ENCODE peak calls at places on chromosomes 5 and 9, in seven cellular contexts. One of them, this sample, is unnamed. For H3K9me3, the result is how much of the 10 kb centered on the place peaks cover.

GRCh38 chr9:93860694-93861658 is 94.2 kb downstream of the BARX1 start:
- DNase-seq in cardiac muscle cell: no peak
- DNase-seq in transverse colon: no peak
- DNase-seq in heart left ventricle: no peak
- DNase-seq in body of pancreas: no peak
- DNase-seq in sigmoid colon: no peak
- DNase-seq in upper lobe of left lung: no peak
- DNase-seq in this sample: no peak

GRCh38 chr5:168786142-168786541 is 207.0 kb upstream of the PANK3 start:
- DNase-seq in sigmoid colon: no peak
- DNase-seq in cardiac muscle cell: no peak
- DNase-seq in upper lobe of left lung: no peak
- DNase-seq in body of pancreas: no peak
- DNase-seq in transverse colon: no peak
- DNase-seq in heart left ventricle: no peak
- DNase-seq in this sample: no peak

GRCh38 chr9:131807131-131807990 is 67.5 kb upstream of the RAPGEF1 start:
- DNase-seq in transverse colon: no peak
- DNase-seq in cardiac muscle cell: no peak
- DNase-seq in heart left ventricle: no peak
- DNase-seq in sigmoid colon: no peak
- DNase-seq in upper lobe of left lung: no peak
- DNase-seq in body of pancreas: no peak
- DNase-seq in this sample: no peak

GRCh38 chr5:109247943-109248342 is 161.8 kb downstream of the PJA2 start:
- DNase-seq in transverse colon: no peak
- DNase-seq in heart left ventricle: no peak
- DNase-seq in body of pancreas: no peak
- DNase-seq in cardiac muscle cell: no peak
- DNase-seq in upper lobe of left lung: no peak
- DNase-seq in sigmoid colon: no peak
- DNase-seq in this sample: no peak

GRCh38 chr5:73901045-73901444 is 275.0 kb downstream of the ARHGEF28 start:
- DNase-seq in cardiac muscle cell: peak
- DNase-seq in upper lobe of left lung: no peak
- DNase-seq in heart left ventricle: no peak
- DNase-seq in body of pancreas: no peak
- DNase-seq in sigmoid colon: no peak
- DNase-seq in transverse colon: peak
- DNase-seq in this sample: no peak

GRCh38 chr5:90529939-90530677 is 724 bp upstream of the LYSMD3 start:
- DNase-seq in transverse colon: peak
- DNase-seq in body of pancreas: peak
- DNase-seq in upper lobe of left lung: peak
- DNase-seq in sigmoid colon: peak
- DNase-seq in heart left ventricle: no peak
- DNase-seq in cardiac muscle cell: peak
- DNase-seq in this sample: peak

GRCh38 chr9:135820661-135821060 is 86.7 kb downstream of the CAMSAP1 start:
- DNase-seq in sigmoid colon: no peak
- DNase-seq in cardiac muscle cell: no peak
- DNase-seq in transverse colon: no peak
- DNase-seq in upper lobe of left lung: no peak
- DNase-seq in heart left ventricle: no peak
- DNase-seq in body of pancreas: no peak
- DNase-seq in this sample: no peak

GRCh38 chr9:75907329-75907728 is 16.9 kb downstream of the PCSK5 start:
- DNase-seq in cardiac muscle cell: peak
- DNase-seq in body of pancreas: no peak
- DNase-seq in sigmoid colon: no peak
- DNase-seq in transverse colon: no peak
- DNase-seq in heart left ventricle: no peak
- DNase-seq in upper lobe of left lung: no peak
- DNase-seq in this sample: no peak

GRCh38 chr5:135217669-135218485 is 181.2 kb downstream of the MACROH2A1 start:
- DNase-seq in upper lobe of left lung: no peak
- DNase-seq in transverse colon: no peak
- DNase-seq in cardiac muscle cell: no peak
- DNase-seq in body of pancreas: no peak
- DNase-seq in heart left ventricle: no peak
- DNase-seq in sigmoid colon: no peak
- DNase-seq in this sample: peak

GRCh38 chr5:128815201-128815600 is 150.1 kb upstream of the SLC27A6 start:
- DNase-seq in sigmoid colon: no peak
- DNase-seq in upper lobe of left lung: no peak
- DNase-seq in cardiac muscle cell: peak
- DNase-seq in body of pancreas: no peak
- DNase-seq in transverse colon: no peak
- DNase-seq in heart left ventricle: no peak
- DNase-seq in this sample: no peak

GRCh38 chr9:88947581-88948573 is 43.4 kb upstream of the S1PR3 start:
- DNase-seq in body of pancreas: no peak
- DNase-seq in cardiac muscle cell: peak
- DNase-seq in sigmoid colon: no peak
- DNase-seq in upper lobe of left lung: no peak
- DNase-seq in heart left ventricle: no peak
- DNase-seq in transverse colon: no peak
- DNase-seq in this sample: no peak

GRCh38 chr9:89750117-89750551 is 145.3 kb downstream of the GADD45G start:
- DNase-seq in cardiac muscle cell: peak
- DNase-seq in body of pancreas: no peak
- DNase-seq in transverse colon: no peak
- DNase-seq in heart left ventricle: peak
- DNase-seq in sigmoid colon: no peak
- DNase-seq in upper lobe of left lung: no peak
- DNase-seq in this sample: no peak

GRCh38 chr5:16933337-16933736 is 2.8 kb downstream of the MYO10 start:
- DNase-seq in sigmoid colon: no peak
- DNase-seq in upper lobe of left lung: no peak
- DNase-seq in cardiac muscle cell: no peak
- DNase-seq in body of pancreas: no peak
- DNase-seq in heart left ventricle: no peak
- DNase-seq in transverse colon: no peak
- DNase-seq in this sample: no peak

DNA sequence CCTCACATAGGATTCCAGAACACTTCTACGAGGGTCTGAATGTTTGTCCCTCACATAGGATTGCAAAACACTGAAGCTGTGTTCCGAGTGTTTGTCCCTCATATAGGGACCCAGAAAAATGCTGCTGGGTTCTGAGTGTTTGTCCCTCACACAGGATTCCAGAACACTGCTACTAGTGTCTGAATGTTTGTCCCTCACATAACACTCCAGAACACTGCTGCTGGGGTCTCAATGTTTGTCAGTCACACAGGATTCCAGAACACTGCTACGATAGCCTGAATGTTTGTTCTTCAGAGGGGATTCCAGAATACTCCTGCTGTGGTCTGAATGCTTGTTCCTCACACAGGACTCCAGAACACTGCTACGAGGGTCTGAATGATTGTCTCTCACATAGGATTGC is 218.7 kb downstream of the FOXD4L6 start:
- DNase-seq in cardiac muscle cell: no peak
- DNase-seq in body of pancreas: no peak
- DNase-seq in upper lobe of left lung: no peak
- DNase-seq in heart left ventricle: no peak
- DNase-seq in transverse colon: no peak
- DNase-seq in sigmoid colon: no peak
- DNase-seq in this sample: no peak
- H3K9me3 ChIP-seq in cardiac muscle cell: under half
- H3K9me3 ChIP-seq in body of pancreas: under half
- H3K9me3 ChIP-seq in upper lobe of left lung: half or more
- H3K9me3 ChIP-seq in heart left ventricle: under half
- H3K9me3 ChIP-seq in transverse colon: half or more
- H3K9me3 ChIP-seq in sigmoid colon: half or more
- H3K9me3 ChIP-seq in this sample: under half

GRCh38 chr5:72506150-72506549 is 1.1 kb downstream of the ZNF366 start:
- DNase-seq in body of pancreas: no peak
- DNase-seq in transverse colon: no peak
- DNase-seq in upper lobe of left lung: no peak
- DNase-seq in heart left ventricle: no peak
- DNase-seq in cardiac muscle cell: no peak
- DNase-seq in sigmoid colon: no peak
- DNase-seq in this sample: no peak
- H3K4me3 ChIP-seq in body of pancreas: no peak
- H3K4me3 ChIP-seq in transverse colon: no peak
- H3K4me3 ChIP-seq in upper lobe of left lung: peak
- H3K4me3 ChIP-seq in heart left ventricle: peak
- H3K4me3 ChIP-seq in cardiac muscle cell: no peak
- H3K4me3 ChIP-seq in sigmoid colon: no peak
- H3K4me3 ChIP-seq in this sample: no peak

DNA sequence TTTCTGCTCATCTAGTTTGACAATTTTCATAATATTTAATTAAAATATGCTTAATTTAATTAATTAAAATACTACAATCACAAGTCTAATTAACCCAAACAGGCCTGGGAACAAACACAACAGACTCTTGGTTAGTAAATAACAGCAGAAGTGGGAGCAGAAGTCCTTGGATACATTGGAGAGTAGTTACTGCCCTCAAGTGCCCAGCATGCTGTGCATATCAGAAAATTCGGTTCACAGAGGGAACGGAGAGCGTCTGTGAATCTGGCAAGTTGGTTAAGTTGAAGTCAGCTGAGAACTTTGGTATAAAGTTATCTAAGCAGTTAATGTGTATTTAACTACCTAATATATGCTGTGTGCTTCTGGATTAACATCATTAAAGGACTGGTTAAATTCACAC is 87.0 kb upstream of the ATG10 start:
- DNase-seq in upper lobe of left lung: no peak
- DNase-seq in heart left ventricle: no peak
- DNase-seq in body of pancreas: no peak
- DNase-seq in sigmoid colon: no peak
- DNase-seq in cardiac muscle cell: no peak
- DNase-seq in transverse colon: no peak
- DNase-seq in this sample: no peak
- TF ChIP-seq CTCF in upper lobe of left lung: no peak
- TF ChIP-seq CTCF in heart left ventricle: peak
- TF ChIP-seq CTCF in body of pancreas: peak
- TF ChIP-seq CTCF in sigmoid colon: no peak
- TF ChIP-seq CTCF in cardiac muscle cell: no peak
- TF ChIP-seq CTCF in transverse colon: no peak
- TF ChIP-seq CTCF in this sample: no peak

DNA sequence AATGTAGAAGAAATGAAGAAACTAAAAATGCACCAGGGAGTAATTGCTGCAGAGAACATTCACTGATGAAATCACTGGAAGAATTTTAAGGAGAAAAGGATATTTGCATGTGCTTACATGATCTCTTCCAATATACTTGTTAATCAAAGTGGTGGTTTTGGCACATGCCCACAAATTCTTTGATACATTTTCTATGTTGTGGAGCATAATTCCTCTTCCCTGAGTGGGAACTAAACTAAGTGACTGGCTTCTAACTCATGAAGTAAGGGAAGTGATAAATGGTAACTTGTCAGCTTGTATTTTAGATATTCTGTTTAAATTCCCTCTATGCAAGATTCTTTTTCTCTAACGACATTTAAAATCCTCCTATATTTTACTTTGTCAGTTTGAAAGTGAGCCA is 567.4 kb upstream of the ADAMTS16 start:
- DNase-seq in body of pancreas: no peak
- DNase-seq in transverse colon: no peak
- DNase-seq in sigmoid colon: no peak
- DNase-seq in cardiac muscle cell: no peak
- DNase-seq in heart left ventricle: no peak
- DNase-seq in upper lobe of left lung: no peak
- DNase-seq in this sample: no peak
- H3K9me3 ChIP-seq in body of pancreas: under half
- H3K9me3 ChIP-seq in transverse colon: under half
- H3K9me3 ChIP-seq in sigmoid colon: under half
- H3K9me3 ChIP-seq in cardiac muscle cell: under half
- H3K9me3 ChIP-seq in heart left ventricle: under half
- H3K9me3 ChIP-seq in upper lobe of left lung: under half
- H3K9me3 ChIP-seq in this sample: under half

GRCh38 chr5:1950096-1950707 is 67.5 kb upstream of the IRX4 start:
- DNase-seq in transverse colon: no peak
- DNase-seq in heart left ventricle: no peak
- DNase-seq in body of pancreas: no peak
- DNase-seq in sigmoid colon: no peak
- DNase-seq in upper lobe of left lung: no peak
- DNase-seq in cardiac muscle cell: no peak
- DNase-seq in this sample: no peak

GRCh38 chr5:1949253-1949652 is 66.5 kb upstream of the IRX4 start:
- DNase-seq in upper lobe of left lung: no peak
- DNase-seq in transverse colon: no peak
- DNase-seq in cardiac muscle cell: no peak
- DNase-seq in body of pancreas: no peak
- DNase-seq in heart left ventricle: no peak
- DNase-seq in sigmoid colon: no peak
- DNase-seq in this sample: no peak

GRCh38 chr5:1946776-1947175 is 64.1 kb upstream of the IRX4 start:
- DNase-seq in cardiac muscle cell: no peak
- DNase-seq in upper lobe of left lung: no peak
- DNase-seq in body of pancreas: no peak
- DNase-seq in heart left ventricle: peak
- DNase-seq in sigmoid colon: no peak
- DNase-seq in transverse colon: no peak
- DNase-seq in this sample: no peak

GRCh38 chr5:1948111-1948510 is 65.4 kb upstream of the IRX4 start:
- DNase-seq in upper lobe of left lung: no peak
- DNase-seq in body of pancreas: no peak
- DNase-seq in heart left ventricle: peak
- DNase-seq in cardiac muscle cell: no peak
- DNase-seq in sigmoid colon: no peak
- DNase-seq in transverse colon: no peak
- DNase-seq in this sample: no peak

DNA sequence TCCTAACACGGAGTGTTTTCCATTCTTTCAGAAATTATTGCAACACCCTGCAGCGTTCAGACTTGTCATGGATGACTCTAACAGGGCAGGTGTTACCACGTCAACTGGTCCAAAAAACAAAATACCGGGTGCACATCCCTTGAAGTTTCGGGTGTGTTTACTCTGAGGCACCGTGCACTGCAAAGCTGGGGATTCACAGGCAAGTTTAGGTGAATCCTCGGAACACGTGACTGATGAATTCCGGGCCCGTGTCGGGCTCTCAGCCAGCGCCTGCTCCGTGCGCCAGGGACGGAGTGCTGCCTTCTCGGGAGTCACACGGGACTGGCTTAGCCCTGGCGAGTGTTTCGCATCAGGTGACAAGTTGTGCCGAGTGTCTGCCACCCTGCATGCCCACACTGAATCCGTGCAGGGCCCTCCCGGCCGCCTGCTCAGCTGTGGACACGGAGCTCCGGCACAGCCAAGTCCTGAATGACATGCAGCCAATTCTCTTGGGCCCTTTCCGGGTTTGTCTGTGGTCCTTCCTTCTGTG is 66.0 kb upstream of the IRX4 start:
- DNase-seq in sigmoid colon: peak
- DNase-seq in cardiac muscle cell: no peak
- DNase-seq in transverse colon: no peak
- DNase-seq in upper lobe of left lung: no peak
- DNase-seq in body of pancreas: no peak
- DNase-seq in heart left ventricle: peak
- DNase-seq in this sample: no peak
- H3K4me3 ChIP-seq in sigmoid colon: peak
- H3K4me3 ChIP-seq in cardiac muscle cell: no peak
- H3K4me3 ChIP-seq in transverse colon: no peak
- H3K4me3 ChIP-seq in upper lobe of left lung: no peak
- H3K4me3 ChIP-seq in body of pancreas: no peak
- H3K4me3 ChIP-seq in heart left ventricle: peak
- H3K4me3 ChIP-seq in this sample: no peak

DNA sequence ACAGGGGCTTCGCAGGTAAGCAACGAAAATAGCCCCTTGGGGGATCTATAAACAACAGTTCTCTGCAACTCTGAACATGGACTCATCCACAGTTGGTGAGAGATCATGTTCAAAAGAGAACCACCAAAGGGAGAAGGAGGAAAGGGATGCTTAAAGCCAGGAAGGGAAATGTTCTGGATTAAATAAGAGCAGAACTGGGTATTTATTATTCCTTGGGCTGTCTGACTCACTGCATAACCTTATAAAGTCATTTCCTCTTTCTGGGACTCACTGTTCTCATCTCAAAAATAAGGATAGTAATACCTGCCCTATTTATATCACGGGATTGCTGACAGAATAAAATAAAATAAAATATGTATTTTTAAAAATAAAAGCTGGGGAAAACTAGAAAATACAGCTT is 11.2 kb upstream of the MARCHF3 start:
- DNase-seq in transverse colon: no peak
- DNase-seq in cardiac muscle cell: peak
- DNase-seq in heart left ventricle: no peak
- DNase-seq in upper lobe of left lung: no peak
- DNase-seq in body of pancreas: no peak
- DNase-seq in sigmoid colon: no peak
- DNase-seq in this sample: no peak
- TF ChIP-seq CTCF in transverse colon: no peak
- TF ChIP-seq CTCF in cardiac muscle cell: no peak
- TF ChIP-seq CTCF in heart left ventricle: no peak
- TF ChIP-seq CTCF in upper lobe of left lung: no peak
- TF ChIP-seq CTCF in body of pancreas: no peak
- TF ChIP-seq CTCF in sigmoid colon: no peak
- TF ChIP-seq CTCF in this sample: no peak